ENCODE peak calls at places on chromosomes 12 and 14, in four cellular contexts. O is IMR-90, B is H1, L is H9. W is an unnamed sample.

GRCh38 chr12:53313996-53314395 is 7.4 kb downstream of the AAAS start:
- DNase-seq in O (no peak), B (no peak), L (no peak), W (no peak)

GRCh38 chr12:125186471-125187147 is 121.4 kb downstream of the AACS start:
- DNase-seq in O (no peak), B (peak), L (no peak), W (no peak)

GRCh38 chr14:69077841-69078240 is 75.1 kb downstream of the DCAF5 start:
- DNase-seq in O (peak), B (no peak), L (no peak), W (peak)

GRCh38 chr14:23047042-23047634 is 5.1 kb downstream of the PSMB11 start:
- DNase-seq in O (no peak), B (no peak), L (no peak), W (no peak)

GRCh38 chr14:54564799-54565235 is 2.1 kb upstream of the SAMD4A start:
- DNase-seq in O (peak), B (no peak), L (no peak), W (no peak)

GRCh38 chr12:127271776-127272175 is 995.2 kb upstream of the TMEM132C start:
- DNase-seq in O (no peak), B (no peak), L (no peak), W (no peak)

GRCh38 chr14:72855913-72856312 is 38.0 kb downstream of the DPF3 start:
- DNase-seq in O (peak), B (no peak), L (no peak), W (no peak)

GRCh38 chr14:65852689-65853088 is 440.2 kb downstream of the FUT8 start:
- DNase-seq in O (no peak), B (no peak), L (no peak), W (no peak)

GRCh38 chr12:26696613-26697092 is 136.3 kb downstream of the ITPR2 start:
- DNase-seq in O (peak), B (no peak), L (no peak), W (no peak)

GRCh38 chr14:102431751-102432150 is 69.0 kb downstream of the TECPR2 start:
- DNase-seq in O (no peak), B (no peak), L (no peak), W (no peak)

GRCh38 chr12:124939428-124940142 is 25.1 kb upstream of the UBC start:
- DNase-seq in O (peak), B (peak), L (peak), W (peak)

GRCh38 chr12:33795536-33795935 is 226.8 kb upstream of the ALG10 start:
- DNase-seq in O (no peak), B (no peak), L (no peak), W (no peak)

GRCh38 chr12:110183386-110183785 is 59.2 kb downstream of the IFT81 start:
- DNase-seq in O (no peak), B (no peak), L (no peak), W (no peak)

GRCh38 chr12:27382126-27382795 is 49.6 kb downstream of the BMAL2 start:
- DNase-seq in O (no peak), B (no peak), L (no peak), W (no peak)

GRCh38 chr14:102878174-102878969 is 44.1 kb upstream of the AMN start:
- DNase-seq in O (no peak), B (no peak), L (no peak), W (peak)

GRCh38 chr12:110249105-110249504 is 31.9 kb upstream of the ATP2A2 start:
- DNase-seq in O (peak), B (no peak), L (peak), W (no peak)

GRCh38 chr12:113327000-113327399 is 7.9 kb downstream of the SLC8B1 start:
- DNase-seq in O (no peak), B (no peak), L (no peak), W (no peak)

GRCh38 chr12:104011265-104011664 is 38.7 kb downstream of the GLT8D2 start:
- DNase-seq in O (peak), B (no peak), L (no peak), W (no peak)

GRCh38 chr12:88960213-88960878 is 380.1 kb upstream of the KITLG start:
- DNase-seq in O (peak), B (no peak), L (no peak), W (no peak)

GRCh38 chr14:36738269-36738668 is 76.6 kb downstream of the PAX9 start:
- DNase-seq in O (no peak), B (no peak), L (no peak), W (no peak)

GRCh38 chr14:55127491-55127951 is 1.5 kb upstream of the LGALS3 start:
- DNase-seq in O (peak), B (no peak), L (no peak), W (no peak)

GRCh38 chr12:68667896-68668295 is 18.9 kb upstream of the NUP107 start:
- DNase-seq in O (no peak), B (no peak), L (peak), W (peak)

GRCh38 chr14:50773632-50774541 is 57.1 kb downstream of the NIN start:
- DNase-seq in O (peak), B (peak), L (peak), W (peak)

GRCh38 chr14:104551851-104552737 is 27.5 kb upstream of the C14orf180 start:
- DNase-seq in O (no peak), B (no peak), L (no peak), W (peak)

GRCh38 chr12:95099270-95099790 is 25.9 kb upstream of the NR2C1 start:
- DNase-seq in O (no peak), B (no peak), L (no peak), W (no peak)

GRCh38 chr12:34393086-34393820 is 371.0 kb downstream of the ALG10 start:
- DNase-seq in O (no peak), B (no peak), L (peak), W (no peak)

GRCh38 chr14:63901434-63902085 is 48.8 kb downstream of the SYNE2 start:
- DNase-seq in O (peak), B (no peak), L (no peak), W (no peak)

GRCh38 chr12:69655616-69656336 is 43.3 kb downstream of the BEST3 start:
- DNase-seq in O (peak), B (no peak), L (no peak), W (peak)

GRCh38 chr12:108214486-108214885 is 85.4 kb downstream of the WSCD2 start:
- DNase-seq in O (peak), B (peak), L (peak), W (peak)

GRCh38 chr14:79583738-79584405 is 627.4 kb downstream of the DIO2 start:
- DNase-seq in O (peak), B (no peak), L (no peak), W (no peak)

GRCh38 chr12:41709463-41710285 is 435.0 kb downstream of the GXYLT1 start:
- DNase-seq in O (no peak), B (no peak), L (no peak), W (peak)

GRCh38 chr12:76719171-76719631 is 44.7 kb upstream of the ZDHHC17 start:
- DNase-seq in O (peak), B (no peak), L (no peak), W (no peak)

GRCh38 chr12:10363665-10363921 is 26.2 kb downstream of the KLRK1 start:
- DNase-seq in O (no peak), B (no peak), L (no peak), W (no peak)

GRCh38 chr12:70721958-70722357 is 84.7 kb upstream of the PTPRB start:
- DNase-seq in O (no peak), B (no peak), L (peak), W (peak)

GRCh38 chr12:70721216-70721615 is 84.0 kb upstream of the PTPRB start:
- DNase-seq in O (no peak), B (no peak), L (no peak), W (no peak)

GRCh38 chr12:70719672-70720420 is 82.6 kb upstream of the PTPRB start:
- DNase-seq in O (peak), B (peak), L (peak), W (peak)

GRCh38 chr12:70722584-70723343 is 85.5 kb upstream of the PTPRB start:
- DNase-seq in O (no peak), B (no peak), L (no peak), W (peak)

GRCh38 chr12:70719084-70719483 is 81.9 kb upstream of the PTPRB start:
- DNase-seq in O (no peak), B (no peak), L (peak), W (no peak)
- H3K56ac ChIP-seq in O (no peak), B (no peak), L (no peak), W (no peak)

GRCh38 chr12:38555620-38556596 is 239.3 kb downstream of the ALG10B start:
- DNase-seq in O (no peak), B (no peak), L (no peak), W (peak)
- H3K56ac ChIP-seq in O (no peak), B (no peak), L (no peak), W (no peak)

DNA sequence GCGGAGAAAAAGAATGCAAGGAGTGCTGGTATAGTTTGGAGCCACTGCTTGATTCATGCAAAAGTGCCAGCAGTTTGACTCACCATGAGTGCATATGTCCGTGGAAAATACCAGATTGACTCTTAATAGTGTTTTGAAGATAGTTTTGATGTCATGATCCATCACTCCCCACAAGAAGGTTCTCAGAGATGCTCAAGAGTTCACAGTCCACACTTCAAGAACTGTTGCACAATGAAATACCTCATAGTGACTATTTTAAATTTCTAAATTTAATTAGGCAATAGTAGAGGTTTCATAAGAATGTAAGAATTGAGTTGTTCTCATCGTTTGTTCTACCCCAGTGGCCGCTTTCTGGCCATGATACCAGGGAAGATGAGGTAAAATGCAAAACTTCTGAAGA is 286.6 kb upstream of the RGS6 start:
- DNase-seq in O (peak), B (no peak), L (no peak), W (no peak)
- H3K56ac ChIP-seq in O (no peak), B (no peak), L (no peak), W (no peak)

DNA sequence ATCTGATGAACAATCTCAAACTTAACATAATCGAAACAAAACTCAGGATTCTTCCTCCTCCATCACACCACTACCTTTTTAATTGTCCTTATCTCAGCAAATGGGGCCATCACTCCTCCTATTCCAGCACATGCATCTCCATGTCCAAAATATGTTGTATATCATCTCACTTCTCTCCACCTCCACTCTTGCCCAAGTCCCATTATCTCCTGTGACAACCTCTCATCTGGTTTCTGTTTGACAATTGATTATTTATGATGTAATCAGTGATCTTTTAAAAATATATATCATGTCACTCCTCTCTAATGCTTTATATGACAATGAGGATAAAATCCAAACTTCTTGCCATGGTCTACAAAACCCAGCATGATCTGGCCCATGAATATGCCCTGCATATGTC is 200.8 kb upstream of the HMGA2 start:
- DNase-seq in O (no peak), B (no peak), L (no peak), W (no peak)
- H3K56ac ChIP-seq in O (no peak), B (peak), L (no peak), W (no peak)

GRCh38 chr14:74962059-74962458 is 6.7 kb upstream of the PGF start:
- DNase-seq in O (no peak), B (no peak), L (no peak), W (no peak)
- H3K56ac ChIP-seq in O (no peak), B (no peak), L (no peak), W (no peak)

W was measured in mesendoderm.